ENCODE peak calls at places on chromosomes 13 and 19, in five cellular contexts. T, K, I, Q and J are unnamed samples.

GRCh38 chr13:60018536-60018935 is 145.2 kb downstream of the DIAPH3 start:
- DNase-seq in I (no peak), Q (peak; percentile 11), T (no peak), K (no peak), J (no peak)

GRCh38 chr13:114115796-114116195 is 16.6 kb downstream of the RASA3 start:
- DNase-seq in I (no peak), K (no peak), T (no peak), Q (no peak), J (no peak)

GRCh38 chr13:109113427-109113826 is 484.0 kb downstream of the MYO16 start:
- DNase-seq in T (no peak), Q (peak; percentile 48), I (no peak), K (no peak), J (no peak)

GRCh38 chr19:18282021-18282787 is 782 bp upstream of the JUND start:
- DNase-seq in I (peak; percentile 85), Q (no peak), K (peak; percentile 47), T (peak; percentile 28), J (no peak)

GRCh38 chr13:89755729-89756492 is 1591.6 kb upstream of the MIR17HG start:
- DNase-seq in Q (no peak), T (no peak), I (no peak), K (peak; percentile 19), J (no peak)

GRCh38 chr13:94168784-94169512 is 310.5 kb downstream of the DCT start:
- DNase-seq in Q (peak; percentile 47), K (no peak), I (no peak), T (no peak), J (peak; percentile 13)

GRCh38 chr19:4575267-4575793 is 15.8 kb upstream of the SEMA6B start:
- DNase-seq in Q (peak; percentile 79), I (peak; percentile 97), K (no peak), T (no peak), J (peak; percentile 95)

GRCh38 chr13:100674363-100674847 is at the start of gene TMTC4:
- DNase-seq in Q (no peak), K (no peak), I (no peak), T (no peak), J (no peak)

GRCh38 chr19:11784356-11784755 is 14.0 kb upstream of the ZNF491 start:
- DNase-seq in I (no peak), Q (no peak), T (no peak), K (no peak), J (no peak)

GRCh38 chr19:31698352-31698751 is 349.1 kb upstream of the TSHZ3 start:
- DNase-seq in I (no peak), K (no peak), Q (no peak), T (no peak), J (no peak)

GRCh38 chr13:21973437-21974125 is 302.7 kb downstream of the FGF9 start:
- DNase-seq in Q (no peak), I (no peak), K (no peak), T (no peak), J (no peak)

GRCh38 chr13:47904891-47905290 is 96.2 kb downstream of the SUCLA2 start:
- DNase-seq in I (peak; percentile 74), Q (no peak), T (no peak), K (no peak), J (no peak)

GRCh38 chr19:32872391-32872790 is 2.8 kb upstream of the SLC7A9 start:
- DNase-seq in T (no peak), Q (no peak), K (no peak), I (no peak), J (no peak)

GRCh38 chr13:19634129-19634740 is 776 bp downstream of the MPHOSPH8 start:
- DNase-seq in T (no peak), K (peak; percentile 23), Q (peak; percentile 58), I (peak; percentile 62), J (peak; percentile 36)

GRCh38 chr13:95784891-95785290 is 108.0 kb downstream of the DNAJC3 start:
- DNase-seq in I (no peak), K (no peak), Q (peak; percentile 78), T (no peak), J (peak; percentile 5)

GRCh38 chr13:21348771-21349170 is 110.3 kb downstream of the ZDHHC20 start:
- DNase-seq in K (no peak), T (no peak), Q (no peak), I (no peak), J (no peak)

GRCh38 chr19:37905936-37906867 is at the start of gene WDR87:
- DNase-seq in I (no peak), T (peak; percentile 35), Q (no peak), K (peak; percentile 84), J (no peak)

GRCh38 chr13:64782459-64782858 is 2447.7 kb downstream of the PCDH9 start:
- DNase-seq in T (no peak), K (no peak), Q (no peak), I (no peak), J (no peak)

GRCh38 chr19:54312436-54313362 is at the start of gene LILRA5:
- DNase-seq in Q (no peak), K (no peak), T (no peak), I (no peak), J (no peak)